ENCODE peak calls at places on chromosomes 5 and 9, in five cellular contexts. F, E, L, G and U are unnamed samples.

GRCh38 chr9:37944671-37945481 is 40.9 kb upstream of the SLC25A51 start:
- DNase-seq in F (no peak), E (peak; percentile 43), L (no peak), G (no peak), U (no peak)

GRCh38 chr5:9197881-9198260 is 348.0 kb downstream of the SEMA5A start:
- DNase-seq in F (peak; percentile 61), E (peak; percentile 12), L (no peak), G (no peak), U (peak; percentile 65)

GRCh38 chr5:143094087-143094511 is 309.4 kb downstream of the NR3C1 start:
- DNase-seq in F (no peak), E (peak; percentile 58), L (no peak), G (no peak), U (no peak)

GRCh38 chr9:108439967-108440366 is 415.8 kb downstream of the ACTL7B start:
- DNase-seq in F (peak; percentile 45), E (peak; percentile 85), L (peak; percentile 74), G (no peak), U (peak; percentile 86)

GRCh38 chr5:112390327-112390726 is 28.8 kb downstream of the EPB41L4A start:
- DNase-seq in F (no peak), E (peak; percentile 76), L (no peak), G (peak; percentile 19), U (no peak)

GRCh38 chr9:32345243-32345642 is 39.2 kb upstream of the ACO1 start:
- DNase-seq in F (no peak), E (no peak), L (no peak), G (no peak), U (no peak)

GRCh38 chr5:141634162-141634561 is 2.5 kb downstream of the HDAC3 start:
- DNase-seq in F (no peak), E (no peak), L (no peak), G (no peak), U (no peak)

GRCh38 chr9:131407717-131408195 is 13.9 kb downstream of the PRRC2B start:
- DNase-seq in F (no peak), E (peak; percentile 71), L (peak; percentile 47), G (peak; percentile 44), U (no peak)

GRCh38 chr5:84494453-84494852 is 109.8 kb upstream of the EDIL3 start:
- DNase-seq in F (peak; percentile 83), E (peak; percentile 52), L (peak; percentile 45), G (no peak), U (peak; percentile 65)

GRCh38 chr5:80761176-80761575 is 106.4 kb upstream of the DHFR start:
- DNase-seq in F (no peak), E (no peak), L (no peak), G (no peak), U (no peak)

GRCh38 chr9:121317737-121318630 is 50.0 kb downstream of the GSN start:
- DNase-seq in F (no peak), E (no peak), L (no peak), G (no peak), U (no peak)

GRCh38 chr5:21774791-21775190 is 1078.4 kb downstream of the CDH12 start:
- DNase-seq in F (no peak), E (peak; percentile 99), L (no peak), G (no peak), U (peak; percentile 65)